ENCODE peak calls at places on chromosomes 2 and 18, in five cellular contexts. R is mammary epithelial cell, L is GM12878, W is PC-9, M is A549. Z is an unnamed sample.

GRCh38 chr2:42435641-42436040 is 58.1 kb downstream of the KCNG3 start:
- DNase-seq in L (no peak), W (no peak), R (no peak), M (no peak), Z (no peak)

GRCh38 chr18:10242922-10243680 is 211.3 kb upstream of the APCDD1 start:
- DNase-seq in L (no peak), R (no peak), M (no peak), W (no peak), Z (no peak)

GRCh38 chr2:209425082-209426071 is 1.5 kb downstream of the MAP2 start:
- DNase-seq in M (peak; percentile 20), L (no peak), W (peak; percentile 24), R (peak; percentile 55), Z (no peak)

GRCh38 chr2:182496596-182496995 is 69.8 kb upstream of the PDE1A start:
- DNase-seq in L (no peak), W (no peak), M (no peak), R (no peak), Z (no peak)

GRCh38 chr2:238250896-238251295 is 11.1 kb upstream of the HES6 start:
- DNase-seq in M (no peak), R (no peak), W (no peak), L (no peak), Z (peak; percentile 37)

GRCh38 chr18:56168049-56168781 is 470.2 kb downstream of the TXNL1 start:
- DNase-seq in R (peak; percentile 72), L (no peak), M (no peak), W (no peak), Z (no peak)

GRCh38 chr2:138708682-138709241 is 71.4 kb downstream of the NXPH2 start:
- DNase-seq in W (no peak), L (no peak), M (no peak), R (no peak), Z (no peak)

GRCh38 chr2:149451417-149452165 is 121.2 kb downstream of the LYPD6 start:
- DNase-seq in R (no peak), L (no peak), W (peak; percentile 26), M (no peak), Z (no peak)

GRCh38 chr2:64105676-64106461 is 38.4 kb downstream of the PELI1 start:
- DNase-seq in L (no peak), W (no peak), M (peak; percentile 34), R (no peak), Z (no peak)

DNA sequence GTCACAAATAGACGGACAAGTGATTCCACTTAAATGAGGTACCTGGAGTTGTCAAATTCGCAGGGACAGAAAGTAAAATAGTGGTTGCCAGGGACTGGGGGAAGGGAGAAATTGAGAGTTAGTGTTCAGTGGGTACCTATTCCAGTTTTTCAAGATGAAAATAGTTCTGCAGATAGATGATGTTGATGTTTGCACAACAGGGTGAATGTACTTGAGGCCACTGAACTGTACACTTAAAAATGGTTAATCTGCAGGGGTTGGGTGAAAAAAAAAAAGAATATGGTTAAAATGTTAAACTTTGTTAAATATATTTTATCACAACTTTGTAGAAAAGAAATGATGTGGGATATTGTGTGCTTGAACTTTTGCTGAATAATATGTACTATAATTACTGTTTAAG is 102.3 kb downstream of the NCK2 start:
- DNase-seq in L (no peak), M (no peak), R (no peak), W (no peak), Z (no peak)
- H3K4me1 ChIP-seq in L (no peaks in the 10 kb centered on the region), M (no peaks in the 10 kb centered on the region), R (peaks cover 6% of the 10 kb centered on the region), W (peaks cover 2% of the 10 kb centered on the region), Z (no peaks in the 10 kb centered on the region)

GRCh38 chr2:95284886-95285541 is 10.8 kb downstream of the PROM2 start:
- DNase-seq in L (no peak), R (no peak), W (no peak), M (no peak), Z (no peak)
- H3K9me3 ChIP-seq in L (no peaks in the 10 kb centered on the region), R (no peaks in the 10 kb centered on the region), W (no peaks in the 10 kb centered on the region), M (peaks cover 16% of the 10 kb centered on the region), Z (no peaks in the 10 kb centered on the region)

DNA sequence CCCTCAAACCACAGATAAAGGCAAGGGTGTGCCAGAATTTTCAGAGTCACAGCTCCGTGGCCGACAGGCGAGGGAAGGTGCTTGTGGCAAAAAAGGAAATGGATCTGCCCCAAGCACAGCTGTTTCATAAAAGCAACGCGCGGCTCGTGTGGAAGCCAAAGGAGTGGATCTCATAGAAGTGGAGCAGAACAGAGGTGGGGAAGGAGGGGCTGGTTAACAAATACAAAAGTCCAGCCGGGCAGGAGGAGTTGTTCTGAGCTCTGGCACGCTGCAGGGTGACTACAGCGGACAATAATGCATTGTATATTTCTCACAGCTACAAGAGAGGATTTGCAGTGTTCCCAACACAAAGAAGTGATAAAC is 72.0 kb downstream of the EDAR start:
- DNase-seq in L (no peak), W (no peak), R (no peak), M (no peak), Z (no peak)
- H3K27ac ChIP-seq in L (no peak overlapping the region), W (no peak overlapping the region), R (no peak overlapping the region), M (no peak overlapping the region), Z (no peak overlapping the region)

GRCh38 chr2:45713126-45713525 is 61.7 kb downstream of the PRKCE start:
- DNase-seq in M (no peak), R (no peak), W (no peak), L (no peak), Z (no peak)
- H3K4me1 ChIP-seq in M (no peaks in the 10 kb centered on the region), R (peaks cover 6% of the 10 kb centered on the region), W (peaks cover 9% of the 10 kb centered on the region), L (peaks cover 11% of the 10 kb centered on the region), Z (no peaks in the 10 kb centered on the region)

GRCh38 chr2:95575857-95576256 is 15.9 kb upstream of the TRIM43 start:
- DNase-seq in W (no peak), R (no peak), M (no peak), L (no peak), Z (no peak)

GRCh38 chr2:95569170-95569569 is 22.6 kb upstream of the TRIM43 start:
- DNase-seq in W (no peak), L (no peak), M (no peak), R (no peak), Z (no peak)

GRCh38 chr2:95574506-95574905 is 17.3 kb upstream of the TRIM43 start:
- DNase-seq in R (no peak), L (no peak), M (no peak), W (no peak), Z (no peak)

GRCh38 chr2:95578529-95578928 is 13.3 kb upstream of the TRIM43 start:
- DNase-seq in W (no peak), L (no peak), R (no peak), M (no peak), Z (no peak)

DNA sequence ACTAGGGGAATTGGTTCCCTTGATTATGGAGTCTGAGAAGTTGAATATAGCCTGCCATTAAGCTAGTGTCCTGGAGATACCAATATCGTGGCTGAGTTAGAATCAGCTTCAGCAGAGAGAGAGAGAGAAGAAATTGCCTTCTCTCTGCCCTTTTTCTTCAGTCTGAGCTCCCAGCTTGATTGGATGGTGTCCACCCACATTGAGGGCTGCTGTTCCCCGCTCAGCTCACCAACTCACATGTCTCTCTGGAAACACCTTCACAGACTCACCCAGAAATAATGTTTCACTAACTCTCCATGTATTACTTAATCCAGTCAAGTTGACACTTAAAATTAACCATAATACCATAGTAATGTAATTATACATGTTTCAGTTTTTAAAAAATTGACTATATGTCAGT is 17.9 kb upstream of the TRIM43 start:
- DNase-seq in M (no peak), R (no peak), W (no peak), L (no peak), Z (no peak)
- H3K9me3 ChIP-seq in M (no peaks in the 10 kb centered on the region), R (no peaks in the 10 kb centered on the region), W (no peaks in the 10 kb centered on the region), L (no peaks in the 10 kb centered on the region), Z (no peaks in the 10 kb centered on the region)

GRCh38 chr18:36311026-36311570 is 13.6 kb downstream of the FHOD3 start:
- DNase-seq in M (no peak), R (no peak), L (no peak), W (no peak), Z (no peak)
- H3K27ac ChIP-seq in M (peak overlapping the region; percentile 81), R (no peak overlapping the region), L (no peak overlapping the region), W (peak overlapping the region; percentile 98), Z (no peak overlapping the region)

GRCh38 chr2:197200056-197200455 is 110.5 kb downstream of the ANKRD44 start:
- DNase-seq in W (no peak), R (no peak), M (no peak), L (no peak), Z (no peak)
- H3K4me1 ChIP-seq in W (no peaks in the 10 kb centered on the region), R (peaks cover 7% of the 10 kb centered on the region), M (no peaks in the 10 kb centered on the region), L (peaks cover 37% of the 10 kb centered on the region), Z (peaks cover 4% of the 10 kb centered on the region)

GRCh38 chr2:10289352-10289751 is 13.4 kb upstream of the HPCAL1 start:
- DNase-seq in R (peak; percentile 25), L (no peak), M (no peak), W (no peak), Z (no peak)
- H3K9me3 ChIP-seq in R (no peaks in the 10 kb centered on the region), L (no peaks in the 10 kb centered on the region), M (peaks cover 7% of the 10 kb centered on the region), W (no peaks in the 10 kb centered on the region), Z (peaks cover 8% of the 10 kb centered on the region)

GRCh38 chr18:23225518-23225917 is 90.2 kb downstream of the CABLES1 start:
- DNase-seq in W (no peak), M (no peak), R (no peak), L (no peak), Z (no peak)
- H3K27ac ChIP-seq in W (no peak overlapping the region), M (no peak overlapping the region), R (no peak overlapping the region), L (peak overlapping the region; percentile 70), Z (peak overlapping the region; percentile 63)

GRCh38 chr2:85911836-85912692 is 23.3 kb upstream of the ST3GAL5 start:
- DNase-seq in L (no peak), W (no peak), M (no peak), R (peak; percentile 94), Z (no peak)
- H3K4me1 ChIP-seq in L (no peaks in the 10 kb centered on the region), W (peaks cover 23% of the 10 kb centered on the region), M (peaks cover 51% of the 10 kb centered on the region), R (peaks cover 33% of the 10 kb centered on the region), Z (peaks cover 2% of the 10 kb centered on the region)